ENCODE peak calls at places on chromosomes 13 and 19, in nine cellular contexts. T is glutamatergic neuron; H is ureter; A is heart right ventricle; M is CD4-positive, alpha-beta memory T cell; Y is GM20000; J is ACHN; B is effector memory CD4-positive, alpha-beta T cell; C is A172. R is an unnamed sample.

GRCh38 chr19:12788682-12789097 is 2.6 kb upstream of the JUNB start:
- DNase-seq in Y (peak), T (peak), J (peak), H (peak), C (peak), B (peak), A (peak), M (peak), R (no peak)

GRCh38 chr13:98517576-98518310 is 59.2 kb downstream of the STK24 start:
- DNase-seq in Y (no peak), C (no peak), H (no peak), T (no peak), A (no peak), M (peak), B (peak), J (no peak), R (no peak)

GRCh38 chr13:43872181-43872580 is 7.4 kb downstream of the CCDC122 start:
- DNase-seq in Y (no peak), T (no peak), H (no peak), C (no peak), M (no peak), A (no peak), B (no peak), J (no peak), R (no peak)

GRCh38 chr13:43537124-43537523 is 249.6 kb downstream of the ENOX1 start:
- DNase-seq in T (no peak), B (no peak), M (no peak), A (no peak), H (no peak), Y (no peak), J (no peak), C (no peak), R (no peak)

GRCh38 chr19:33365676-33366075 is 7.8 kb upstream of the CEBPG start:
- DNase-seq in M (no peak), B (no peak), A (no peak), T (no peak), Y (no peak), C (no peak), H (no peak), J (no peak), R (no peak)

GRCh38 chr13:77502104-77502720 is 33.3 kb upstream of the SCEL start:
- DNase-seq in H (no peak), J (no peak), M (no peak), T (no peak), B (no peak), A (no peak), C (no peak), Y (no peak), R (no peak)

GRCh38 chr13:46648166-46648607 is 95.2 kb downstream of the LRCH1 start:
- DNase-seq in C (no peak), A (no peak), M (no peak), B (no peak), H (no peak), Y (no peak), T (peak), J (peak), R (no peak)

GRCh38 chr13:52847682-52848432 is 583 bp downstream of the PCDH8 start:
- DNase-seq in J (no peak), B (no peak), M (no peak), A (no peak), Y (no peak), T (peak), C (no peak), H (no peak), R (no peak)

GRCh38 chr13:114148521-114148855 is 16.1 kb upstream of the RASA3 start:
- DNase-seq in C (no peak), T (no peak), H (no peak), M (peak), B (peak), J (no peak), Y (peak), A (no peak), R (peak)

GRCh38 chr19:38650180-38650775 is 2.8 kb downstream of the ACTN4 start:
- DNase-seq in Y (no peak), B (no peak), M (no peak), H (no peak), J (no peak), C (no peak), A (no peak), T (no peak), R (no peak)

R was measured in stimulated activated effector memory CD8-positive, alpha-beta T cell treated with anti-CD3 and anti-CD28 coated beads, Interleukin-12 subunit alpha, Interleukin-12 subunit beta, amount 100 ng/mL, for 72 hours.